ENCODE peak calls at places on chromosomes 2 and 18, in six cellular contexts. One of them, this sample, is unnamed.

GRCh38 chr18:25923193-25923592 is 167.2 kb downstream of the SS18 start:
- DNase-seq in HCT116: no peak
- DNase-seq in stomach: no peak
- DNase-seq in spleen: no peak
- DNase-seq in transverse colon: no peak
- DNase-seq in breast epithelium: no peak
- DNase-seq in this sample: no peak

GRCh38 chr18:57797209-57797651 is 5.9 kb downstream of the ATP8B1 start:
- DNase-seq in HCT116: no peak
- DNase-seq in stomach: peak; percentile 83
- DNase-seq in spleen: no peak
- DNase-seq in transverse colon: peak; percentile 84
- DNase-seq in breast epithelium: no peak
- DNase-seq in this sample: no peak

GRCh38 chr2:100013892-100014677 is 128.3 kb downstream of the AFF3 start:
- DNase-seq in HCT116: peak; percentile 81
- DNase-seq in stomach: peak; percentile 41
- DNase-seq in spleen: no peak
- DNase-seq in transverse colon: no peak
- DNase-seq in breast epithelium: no peak
- DNase-seq in this sample: no peak

GRCh38 chr2:24658531-24659202 is 134.5 kb downstream of the PTRHD1 start:
- DNase-seq in HCT116: no peak
- DNase-seq in stomach: no peak
- DNase-seq in spleen: no peak
- DNase-seq in transverse colon: no peak
- DNase-seq in breast epithelium: no peak
- DNase-seq in this sample: no peak

GRCh38 chr2:140454717-140455116 is 1674.5 kb upstream of the NXPH2 start:
- DNase-seq in HCT116: peak; percentile 27
- DNase-seq in stomach: no peak
- DNase-seq in spleen: no peak
- DNase-seq in transverse colon: no peak
- DNase-seq in breast epithelium: no peak
- DNase-seq in this sample: no peak

GRCh38 chr18:44740000-44740399 is 59.3 kb downstream of the SETBP1 start:
- DNase-seq in HCT116: no peak
- DNase-seq in stomach: no peak
- DNase-seq in spleen: no peak
- DNase-seq in transverse colon: no peak
- DNase-seq in breast epithelium: no peak
- DNase-seq in this sample: no peak

GRCh38 chr2:131115752-131116151 is 10.6 kb downstream of the PLEKHB2 start:
- DNase-seq in HCT116: no peak
- DNase-seq in stomach: no peak
- DNase-seq in spleen: no peak
- DNase-seq in transverse colon: no peak
- DNase-seq in breast epithelium: no peak
- DNase-seq in this sample: no peak

GRCh38 chr2:227163445-227163997 is 484 bp downstream of the COL4A4 start:
- DNase-seq in HCT116: no peak
- DNase-seq in stomach: peak; percentile 31
- DNase-seq in spleen: peak; percentile 82
- DNase-seq in transverse colon: peak; percentile 46
- DNase-seq in breast epithelium: no peak
- DNase-seq in this sample: no peak

GRCh38 chr2:197108758-197109157 is 182.3 kb upstream of the PGAP1 start:
- DNase-seq in HCT116: no peak
- DNase-seq in stomach: peak; percentile 29
- DNase-seq in spleen: no peak
- DNase-seq in transverse colon: peak; percentile 27
- DNase-seq in breast epithelium: peak; percentile 56
- DNase-seq in this sample: peak; percentile 7

GRCh38 chr2:6791682-6792081 is 74.0 kb downstream of the CMPK2 start:
- DNase-seq in HCT116: no peak
- DNase-seq in stomach: no peak
- DNase-seq in spleen: no peak
- DNase-seq in transverse colon: no peak
- DNase-seq in breast epithelium: no peak
- DNase-seq in this sample: no peak

GRCh38 chr2:160394153-160394552 is 99.5 kb downstream of the RBMS1 start:
- DNase-seq in HCT116: no peak
- DNase-seq in stomach: no peak
- DNase-seq in spleen: no peak
- DNase-seq in transverse colon: no peak
- DNase-seq in breast epithelium: no peak
- DNase-seq in this sample: no peak

GRCh38 chr2:102383722-102384121 is 28.1 kb downstream of the IL18R1 start:
- DNase-seq in HCT116: no peak
- DNase-seq in stomach: no peak
- DNase-seq in spleen: no peak
- DNase-seq in transverse colon: no peak
- DNase-seq in breast epithelium: no peak
- DNase-seq in this sample: no peak

GRCh38 chr18:58528011-58528367 is 100.9 kb downstream of the ALPK2 start:
- DNase-seq in HCT116: no peak
- DNase-seq in stomach: no peak
- DNase-seq in spleen: no peak
- DNase-seq in transverse colon: no peak
- DNase-seq in breast epithelium: no peak
- DNase-seq in this sample: no peak

GRCh38 chr2:192669505-192670082 is 474.9 kb upstream of the TMEFF2 start:
- DNase-seq in HCT116: no peak
- DNase-seq in stomach: no peak
- DNase-seq in spleen: no peak
- DNase-seq in transverse colon: no peak
- DNase-seq in breast epithelium: no peak
- DNase-seq in this sample: no peak

GRCh38 chr18:37403100-37403781 is 162.4 kb downstream of the CELF4 start:
- DNase-seq in HCT116: no peak
- DNase-seq in stomach: no peak
- DNase-seq in spleen: peak; percentile 68
- DNase-seq in transverse colon: no peak
- DNase-seq in breast epithelium: no peak
- DNase-seq in this sample: no peak

GRCh38 chr2:12317853-12318426 is 398.8 kb upstream of the TRIB2 start:
- DNase-seq in HCT116: no peak
- DNase-seq in stomach: no peak
- DNase-seq in spleen: no peak
- DNase-seq in transverse colon: peak; percentile 52
- DNase-seq in breast epithelium: no peak
- DNase-seq in this sample: peak; percentile 46

GRCh38 chr2:150472122-150472899 is 15.2 kb downstream of the RND3 start:
- DNase-seq in HCT116: no peak
- DNase-seq in stomach: peak; percentile 39
- DNase-seq in spleen: no peak
- DNase-seq in transverse colon: peak; percentile 71
- DNase-seq in breast epithelium: no peak
- DNase-seq in this sample: no peak

GRCh38 chr18:21315741-21316187 is 73.7 kb downstream of the GREB1L start:
- DNase-seq in HCT116: peak; percentile 28
- DNase-seq in stomach: no peak
- DNase-seq in spleen: no peak
- DNase-seq in transverse colon: no peak
- DNase-seq in breast epithelium: no peak
- DNase-seq in this sample: no peak

GRCh38 chr18:46042571-46043123 is 29.4 kb downstream of the PSTPIP2 start:
- DNase-seq in HCT116: no peak
- DNase-seq in stomach: no peak
- DNase-seq in spleen: no peak
- DNase-seq in transverse colon: no peak
- DNase-seq in breast epithelium: no peak
- DNase-seq in this sample: no peak

GRCh38 chr18:79581406-79581805 is 98.2 kb upstream of the CTDP1 start:
- DNase-seq in HCT116: no peak
- DNase-seq in stomach: no peak
- DNase-seq in spleen: peak; percentile 47
- DNase-seq in transverse colon: peak; percentile 1
- DNase-seq in breast epithelium: peak; percentile 49
- DNase-seq in this sample: no peak

GRCh38 chr18:47413327-47413726 is 161.9 kb upstream of the SKOR2 start:
- DNase-seq in HCT116: no peak
- DNase-seq in stomach: peak; percentile 40
- DNase-seq in spleen: no peak
- DNase-seq in transverse colon: peak; percentile 8
- DNase-seq in breast epithelium: no peak
- DNase-seq in this sample: peak; percentile 67

GRCh38 chr2:28997237-28997846 is 16.2 kb downstream of the TOGARAM2 start:
- DNase-seq in HCT116: no peak
- DNase-seq in stomach: no peak
- DNase-seq in spleen: peak; percentile 38
- DNase-seq in transverse colon: no peak
- DNase-seq in breast epithelium: no peak
- DNase-seq in this sample: no peak

GRCh38 chr2:74290466-74291216 is 52.6 kb downstream of the SLC4A5 start:
- DNase-seq in HCT116: no peak
- DNase-seq in stomach: peak; percentile 48
- DNase-seq in spleen: peak; percentile 84
- DNase-seq in transverse colon: peak; percentile 37
- DNase-seq in breast epithelium: no peak
- DNase-seq in this sample: no peak

GRCh38 chr2:234694244-234695013 is 197.5 kb upstream of the ARL4C start:
- DNase-seq in HCT116: peak; percentile 60
- DNase-seq in stomach: peak; percentile 71
- DNase-seq in spleen: no peak
- DNase-seq in transverse colon: no peak
- DNase-seq in breast epithelium: no peak
- DNase-seq in this sample: no peak

GRCh38 chr18:74013955-74014354 is 133.7 kb downstream of the FBXO15 start:
- DNase-seq in HCT116: no peak
- DNase-seq in stomach: no peak
- DNase-seq in spleen: no peak
- DNase-seq in transverse colon: no peak
- DNase-seq in breast epithelium: no peak
- DNase-seq in this sample: no peak

GRCh38 chr2:197453914-197454398 is 604 bp downstream of the COQ10B start:
- DNase-seq in HCT116: peak; percentile 80
- DNase-seq in stomach: peak; percentile 70
- DNase-seq in spleen: no peak
- DNase-seq in transverse colon: peak; percentile 77
- DNase-seq in breast epithelium: peak; percentile 64
- DNase-seq in this sample: peak; percentile 63

GRCh38 chr2:151120016-151120415 is 141.6 kb downstream of the RBM43 start:
- DNase-seq in HCT116: no peak
- DNase-seq in stomach: no peak
- DNase-seq in spleen: no peak
- DNase-seq in transverse colon: no peak
- DNase-seq in breast epithelium: no peak
- DNase-seq in this sample: no peak

GRCh38 chr2:150729495-150729955 is 242.1 kb upstream of the RND3 start:
- DNase-seq in HCT116: no peak
- DNase-seq in stomach: no peak
- DNase-seq in spleen: no peak
- DNase-seq in transverse colon: no peak
- DNase-seq in breast epithelium: no peak
- DNase-seq in this sample: no peak

GRCh38 chr18:35045121-35045520 is 3.9 kb downstream of the MAPRE2 start:
- DNase-seq in HCT116: no peak
- DNase-seq in stomach: no peak
- DNase-seq in spleen: no peak
- DNase-seq in transverse colon: no peak
- DNase-seq in breast epithelium: no peak
- DNase-seq in this sample: no peak

GRCh38 chr2:154452906-154453493 is 245.5 kb upstream of the KCNJ3 start:
- DNase-seq in HCT116: peak; percentile 27
- DNase-seq in stomach: no peak
- DNase-seq in spleen: no peak
- DNase-seq in transverse colon: no peak
- DNase-seq in breast epithelium: no peak
- DNase-seq in this sample: no peak

GRCh38 chr2:69975853-69976462 is 14.5 kb upstream of the ASPRV1 start:
- DNase-seq in HCT116: no peak
- DNase-seq in stomach: peak; percentile 64
- DNase-seq in spleen: peak; percentile 90
- DNase-seq in transverse colon: no peak
- DNase-seq in breast epithelium: no peak
- DNase-seq in this sample: no peak

GRCh38 chr2:239165206-239165831 is 235.5 kb downstream of the HDAC4 start:
- DNase-seq in HCT116: no peak
- DNase-seq in stomach: no peak
- DNase-seq in spleen: peak; percentile 51
- DNase-seq in transverse colon: no peak
- DNase-seq in breast epithelium: peak; percentile 14
- DNase-seq in this sample: no peak

GRCh38 chr18:55252053-55252675 is 292.9 kb upstream of the CCDC68 start:
- DNase-seq in HCT116: no peak
- DNase-seq in stomach: no peak
- DNase-seq in spleen: no peak
- DNase-seq in transverse colon: no peak
- DNase-seq in breast epithelium: no peak
- DNase-seq in this sample: no peak
- H3K4me3 ChIP-seq in HCT116: no peak overlapping the region
- H3K4me3 ChIP-seq in stomach: no peak overlapping the region
- H3K4me3 ChIP-seq in spleen: no peak overlapping the region
- H3K4me3 ChIP-seq in transverse colon: no peak overlapping the region
- H3K4me3 ChIP-seq in breast epithelium: no peak overlapping the region
- H3K4me3 ChIP-seq in this sample: no peak overlapping the region

GRCh38 chr2:184463102-184463865 is 135.0 kb upstream of the ZNF804A start:
- DNase-seq in HCT116: no peak
- DNase-seq in stomach: no peak
- DNase-seq in spleen: no peak
- DNase-seq in transverse colon: peak; percentile 19
- DNase-seq in breast epithelium: no peak
- DNase-seq in this sample: no peak
- H3K27ac ChIP-seq in HCT116: no peak overlapping the region
- H3K27ac ChIP-seq in stomach: no peak overlapping the region
- H3K27ac ChIP-seq in spleen: no peak overlapping the region
- H3K27ac ChIP-seq in transverse colon: no peak overlapping the region
- H3K27ac ChIP-seq in breast epithelium: no peak overlapping the region
- H3K27ac ChIP-seq in this sample: no peak overlapping the region

DNA sequence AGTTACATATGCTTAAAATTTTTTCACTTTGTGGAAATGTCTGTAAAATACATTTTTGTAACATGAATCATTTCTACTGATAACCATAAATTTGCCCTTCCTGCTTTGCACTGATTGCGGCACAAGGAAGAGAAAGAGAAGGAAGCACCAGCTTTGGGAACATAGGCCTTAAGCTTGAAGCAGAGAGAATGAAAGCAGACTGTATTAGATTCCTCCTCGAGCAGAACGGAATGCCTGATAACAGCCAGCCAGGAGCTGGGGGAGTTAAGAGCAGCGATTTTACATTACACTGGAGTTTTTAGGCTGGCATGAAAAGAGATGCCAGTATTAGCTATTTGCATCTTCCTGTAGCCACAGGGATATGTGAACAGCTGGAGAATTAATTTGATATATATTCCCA is 33.5 kb downstream of the CRIM1 start:
- DNase-seq in HCT116: no peak
- DNase-seq in stomach: no peak
- DNase-seq in spleen: no peak
- DNase-seq in transverse colon: no peak
- DNase-seq in breast epithelium: no peak
- DNase-seq in this sample: no peak
- TF ChIP-seq POLR2AphosphoS5 in HCT116: no peak
- TF ChIP-seq POLR2AphosphoS5 in stomach: peak; percentile 44
- TF ChIP-seq POLR2AphosphoS5 in spleen: no peak
- TF ChIP-seq POLR2AphosphoS5 in transverse colon: no peak
- TF ChIP-seq POLR2AphosphoS5 in breast epithelium: no peak
- TF ChIP-seq POLR2AphosphoS5 in this sample: no peak

GRCh38 chr2:241808701-241809382 is at the start of gene NEU4:
- DNase-seq in HCT116: no peak
- DNase-seq in stomach: no peak
- DNase-seq in spleen: peak; percentile 61
- DNase-seq in transverse colon: peak; percentile 85
- DNase-seq in breast epithelium: no peak
- DNase-seq in this sample: no peak
- H3K4me3 ChIP-seq in HCT116: no peak within 1 kb of the TSS
- H3K4me3 ChIP-seq in stomach: no peak within 1 kb of the TSS
- H3K4me3 ChIP-seq in spleen: no peak within 1 kb of the TSS
- H3K4me3 ChIP-seq in transverse colon: no peak within 1 kb of the TSS
- H3K4me3 ChIP-seq in breast epithelium: no peak within 1 kb of the TSS
- H3K4me3 ChIP-seq in this sample: no peak within 1 kb of the TSS

This sample was measured in prostate gland.